ENCODE peak calls at places on chromosomes 5 and 9, in ten cellular contexts. One of them, this sample, is unnamed.

GRCh38 chr9:134575103-134575816 is 66.3 kb upstream of the COL5A1 start:
- DNase-seq in brain microvascular endothelial cell: no peak
- DNase-seq in epithelial cell of esophagus: no peak
- DNase-seq in right cardiac atrium: no peak
- DNase-seq in thoracic aorta: no peak
- DNase-seq in CD4-positive, alpha-beta memory T cell: no peak
- DNase-seq in IMR-90: no peak
- DNase-seq in CD8-positive, alpha-beta T cell: peak
- DNase-seq in tibial artery: no peak
- DNase-seq in hepatocyte: no peak
- DNase-seq in this sample: peak

GRCh38 chr5:40681351-40682311 is 1.9 kb downstream of the PTGER4 start:
- DNase-seq in brain microvascular endothelial cell: peak
- DNase-seq in epithelial cell of esophagus: peak
- DNase-seq in right cardiac atrium: peak
- DNase-seq in thoracic aorta: no peak
- DNase-seq in CD4-positive, alpha-beta memory T cell: peak
- DNase-seq in IMR-90: no peak
- DNase-seq in CD8-positive, alpha-beta T cell: peak
- DNase-seq in tibial artery: peak
- DNase-seq in hepatocyte: peak
- DNase-seq in this sample: no peak

GRCh38 chr9:117097761-117098160 is 317.1 kb downstream of the ASTN2 start:
- DNase-seq in brain microvascular endothelial cell: no peak
- DNase-seq in epithelial cell of esophagus: peak
- DNase-seq in right cardiac atrium: no peak
- DNase-seq in thoracic aorta: no peak
- DNase-seq in CD4-positive, alpha-beta memory T cell: no peak
- DNase-seq in IMR-90: no peak
- DNase-seq in CD8-positive, alpha-beta T cell: no peak
- DNase-seq in tibial artery: no peak
- DNase-seq in hepatocyte: no peak
- DNase-seq in this sample: no peak

GRCh38 chr9:77839459-77840140 is 191.5 kb upstream of the GNA14 start:
- DNase-seq in brain microvascular endothelial cell: peak
- DNase-seq in epithelial cell of esophagus: peak
- DNase-seq in right cardiac atrium: no peak
- DNase-seq in thoracic aorta: no peak
- DNase-seq in CD4-positive, alpha-beta memory T cell: no peak
- DNase-seq in IMR-90: peak
- DNase-seq in CD8-positive, alpha-beta T cell: no peak
- DNase-seq in tibial artery: no peak
- DNase-seq in hepatocyte: peak
- DNase-seq in this sample: no peak

GRCh38 chr9:16335788-16336580 is 534.5 kb downstream of the BNC2 start:
- DNase-seq in brain microvascular endothelial cell: peak
- DNase-seq in epithelial cell of esophagus: peak
- DNase-seq in right cardiac atrium: peak
- DNase-seq in thoracic aorta: peak
- DNase-seq in CD4-positive, alpha-beta memory T cell: no peak
- DNase-seq in IMR-90: peak
- DNase-seq in CD8-positive, alpha-beta T cell: no peak
- DNase-seq in tibial artery: peak
- DNase-seq in hepatocyte: peak
- DNase-seq in this sample: peak

GRCh38 chr5:98656106-98656795 is 117.2 kb upstream of the RGMB start:
- DNase-seq in brain microvascular endothelial cell: peak
- DNase-seq in epithelial cell of esophagus: no peak
- DNase-seq in right cardiac atrium: no peak
- DNase-seq in thoracic aorta: no peak
- DNase-seq in CD4-positive, alpha-beta memory T cell: no peak
- DNase-seq in IMR-90: peak
- DNase-seq in CD8-positive, alpha-beta T cell: no peak
- DNase-seq in tibial artery: no peak
- DNase-seq in hepatocyte: no peak
- DNase-seq in this sample: no peak

GRCh38 chr5:181205735-181206401 is 872 bp upstream of the TRIM7 start:
- DNase-seq in brain microvascular endothelial cell: no peak
- DNase-seq in epithelial cell of esophagus: peak
- DNase-seq in right cardiac atrium: peak
- DNase-seq in thoracic aorta: no peak
- DNase-seq in CD4-positive, alpha-beta memory T cell: no peak
- DNase-seq in IMR-90: peak
- DNase-seq in CD8-positive, alpha-beta T cell: no peak
- DNase-seq in tibial artery: no peak
- DNase-seq in hepatocyte: peak
- DNase-seq in this sample: no peak

GRCh38 chr5:13567819-13568218 is 376.7 kb downstream of the DNAH5 start:
- DNase-seq in brain microvascular endothelial cell: peak
- DNase-seq in epithelial cell of esophagus: peak
- DNase-seq in right cardiac atrium: no peak
- DNase-seq in thoracic aorta: no peak
- DNase-seq in CD4-positive, alpha-beta memory T cell: no peak
- DNase-seq in IMR-90: peak
- DNase-seq in CD8-positive, alpha-beta T cell: no peak
- DNase-seq in tibial artery: no peak
- DNase-seq in hepatocyte: no peak
- DNase-seq in this sample: no peak

GRCh38 chr5:148458036-148458888 is 74.5 kb downstream of the FBXO38 start:
- DNase-seq in brain microvascular endothelial cell: no peak
- DNase-seq in epithelial cell of esophagus: no peak
- DNase-seq in right cardiac atrium: peak
- DNase-seq in thoracic aorta: no peak
- DNase-seq in CD4-positive, alpha-beta memory T cell: no peak
- DNase-seq in IMR-90: no peak
- DNase-seq in CD8-positive, alpha-beta T cell: no peak
- DNase-seq in tibial artery: no peak
- DNase-seq in hepatocyte: no peak
- DNase-seq in this sample: no peak

GRCh38 chr9:90767523-90768100 is 34.0 kb upstream of the SYK start:
- DNase-seq in brain microvascular endothelial cell: no peak
- DNase-seq in epithelial cell of esophagus: no peak
- DNase-seq in right cardiac atrium: no peak
- DNase-seq in thoracic aorta: no peak
- DNase-seq in CD4-positive, alpha-beta memory T cell: no peak
- DNase-seq in IMR-90: no peak
- DNase-seq in CD8-positive, alpha-beta T cell: no peak
- DNase-seq in tibial artery: no peak
- DNase-seq in hepatocyte: no peak
- DNase-seq in this sample: no peak
- H3K4me3 ChIP-seq in brain microvascular endothelial cell: no peak
- H3K4me3 ChIP-seq in epithelial cell of esophagus: no peak
- H3K4me3 ChIP-seq in right cardiac atrium: no peak
- H3K4me3 ChIP-seq in thoracic aorta: no peak
- H3K4me3 ChIP-seq in CD4-positive, alpha-beta memory T cell: no peak
- H3K4me3 ChIP-seq in IMR-90: no peak
- H3K4me3 ChIP-seq in CD8-positive, alpha-beta T cell: no peak
- H3K4me3 ChIP-seq in tibial artery: no peak
- H3K4me3 ChIP-seq in hepatocyte: no peak
- H3K4me3 ChIP-seq in this sample: no peak

DNA sequence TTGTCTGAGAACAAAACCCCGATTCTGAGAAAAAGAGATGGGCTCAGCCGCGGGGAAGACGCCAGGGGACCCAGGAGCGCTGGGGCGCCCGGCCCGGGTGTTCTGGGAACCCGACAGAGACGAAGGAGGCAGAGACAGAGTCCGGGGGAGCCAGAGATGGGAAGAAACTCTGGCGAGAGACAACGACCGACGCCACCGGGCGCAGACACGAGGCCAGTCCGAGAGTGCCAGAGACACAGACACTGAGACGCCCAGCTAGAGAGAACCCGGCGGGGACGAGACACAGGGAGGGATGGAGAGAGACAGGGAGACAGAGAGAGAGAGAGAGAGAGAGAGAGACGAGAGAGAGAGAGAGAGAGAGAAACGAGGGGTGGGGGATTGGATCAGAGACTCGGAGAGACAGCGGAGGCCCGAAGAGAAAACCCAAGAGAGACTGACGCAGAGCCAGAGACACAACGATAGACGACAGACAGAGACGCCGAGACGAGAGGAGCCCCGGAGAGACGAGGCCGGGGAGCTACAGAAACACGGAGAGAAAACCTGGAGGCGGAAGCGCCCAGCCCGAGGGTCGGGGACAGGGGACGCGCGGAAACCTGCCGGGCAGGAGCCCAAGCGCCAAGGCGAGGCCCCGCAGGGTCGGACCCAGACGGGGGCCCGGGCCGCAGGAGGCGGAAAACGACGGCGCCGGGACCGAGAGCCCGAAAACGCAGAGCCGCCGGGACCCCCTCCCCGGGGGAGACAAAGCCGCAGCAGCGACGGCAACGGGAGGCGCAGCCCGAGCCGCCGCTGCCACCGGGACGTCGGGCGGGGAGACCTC is 3.3 kb downstream of the NR5A1 start:
- DNase-seq in brain microvascular endothelial cell: no peak
- DNase-seq in epithelial cell of esophagus: no peak
- DNase-seq in right cardiac atrium: peak
- DNase-seq in thoracic aorta: no peak
- DNase-seq in CD4-positive, alpha-beta memory T cell: no peak
- DNase-seq in IMR-90: no peak
- DNase-seq in CD8-positive, alpha-beta T cell: no peak
- DNase-seq in tibial artery: no peak
- DNase-seq in hepatocyte: no peak
- DNase-seq in this sample: no peak
- H3K4me3 ChIP-seq in brain microvascular endothelial cell: no peak
- H3K4me3 ChIP-seq in epithelial cell of esophagus: no peak
- H3K4me3 ChIP-seq in right cardiac atrium: peak
- H3K4me3 ChIP-seq in thoracic aorta: peak
- H3K4me3 ChIP-seq in CD4-positive, alpha-beta memory T cell: no peak
- H3K4me3 ChIP-seq in IMR-90: no peak
- H3K4me3 ChIP-seq in CD8-positive, alpha-beta T cell: peak
- H3K4me3 ChIP-seq in tibial artery: no peak
- H3K4me3 ChIP-seq in hepatocyte: no peak
- H3K4me3 ChIP-seq in this sample: no peak

DNA sequence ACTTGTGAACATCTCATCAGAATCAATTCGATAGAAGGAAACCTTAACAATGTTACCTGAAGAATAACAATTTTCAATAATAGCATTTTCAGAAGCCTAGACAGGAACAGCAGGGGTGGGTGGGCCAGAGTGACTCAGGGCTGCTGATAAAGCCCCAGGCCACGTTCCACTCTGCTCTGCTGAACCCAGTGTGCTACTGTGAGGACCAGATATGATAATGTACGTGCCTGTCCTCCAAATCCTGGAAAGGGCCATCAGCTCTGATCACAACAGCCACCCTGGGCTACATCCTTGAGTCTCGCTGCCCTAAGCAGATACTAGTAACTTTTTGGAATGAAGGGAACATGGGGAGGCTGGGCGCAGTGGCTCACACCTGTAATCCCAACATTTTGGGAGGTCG is 91.3 kb downstream of the PRRT1B start:
- DNase-seq in brain microvascular endothelial cell: no peak
- DNase-seq in epithelial cell of esophagus: no peak
- DNase-seq in right cardiac atrium: peak
- DNase-seq in thoracic aorta: no peak
- DNase-seq in CD4-positive, alpha-beta memory T cell: no peak
- DNase-seq in IMR-90: no peak
- DNase-seq in CD8-positive, alpha-beta T cell: no peak
- DNase-seq in tibial artery: no peak
- DNase-seq in hepatocyte: no peak
- DNase-seq in this sample: no peak
- H3K4me3 ChIP-seq in brain microvascular endothelial cell: no peak
- H3K4me3 ChIP-seq in epithelial cell of esophagus: no peak
- H3K4me3 ChIP-seq in right cardiac atrium: no peak
- H3K4me3 ChIP-seq in thoracic aorta: no peak
- H3K4me3 ChIP-seq in CD4-positive, alpha-beta memory T cell: no peak
- H3K4me3 ChIP-seq in IMR-90: no peak
- H3K4me3 ChIP-seq in CD8-positive, alpha-beta T cell: no peak
- H3K4me3 ChIP-seq in tibial artery: no peak
- H3K4me3 ChIP-seq in hepatocyte: no peak
- H3K4me3 ChIP-seq in this sample: no peak

DNA sequence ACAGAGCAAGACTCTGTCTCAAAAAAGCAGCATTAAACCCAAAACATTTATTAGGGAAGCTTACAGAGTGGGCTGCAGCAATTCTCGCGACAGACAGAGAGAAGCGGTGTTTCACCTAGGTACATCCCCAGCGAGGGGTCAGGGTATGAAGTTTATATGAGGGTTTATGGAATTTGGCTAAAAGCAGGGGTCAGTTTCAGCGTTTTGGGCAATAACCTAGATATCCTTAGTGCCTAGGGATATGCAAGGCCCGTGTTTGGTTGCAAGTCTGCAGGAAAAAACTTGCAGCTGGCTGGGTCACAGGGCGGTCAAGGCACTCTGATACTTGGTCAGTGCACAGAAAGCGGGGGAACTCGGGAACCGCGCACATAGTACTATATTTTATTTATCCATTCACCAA is 649 bp upstream of the GLE1 start:
- DNase-seq in brain microvascular endothelial cell: peak
- DNase-seq in epithelial cell of esophagus: peak
- DNase-seq in right cardiac atrium: no peak
- DNase-seq in thoracic aorta: no peak
- DNase-seq in CD4-positive, alpha-beta memory T cell: no peak
- DNase-seq in IMR-90: no peak
- DNase-seq in CD8-positive, alpha-beta T cell: no peak
- DNase-seq in tibial artery: no peak
- DNase-seq in hepatocyte: no peak
- DNase-seq in this sample: no peak
- H3K4me3 ChIP-seq in brain microvascular endothelial cell: peak
- H3K4me3 ChIP-seq in epithelial cell of esophagus: peak
- H3K4me3 ChIP-seq in right cardiac atrium: peak
- H3K4me3 ChIP-seq in thoracic aorta: peak
- H3K4me3 ChIP-seq in CD4-positive, alpha-beta memory T cell: peak
- H3K4me3 ChIP-seq in IMR-90: peak
- H3K4me3 ChIP-seq in CD8-positive, alpha-beta T cell: peak
- H3K4me3 ChIP-seq in tibial artery: peak
- H3K4me3 ChIP-seq in hepatocyte: peak
- H3K4me3 ChIP-seq in this sample: peak

DNA sequence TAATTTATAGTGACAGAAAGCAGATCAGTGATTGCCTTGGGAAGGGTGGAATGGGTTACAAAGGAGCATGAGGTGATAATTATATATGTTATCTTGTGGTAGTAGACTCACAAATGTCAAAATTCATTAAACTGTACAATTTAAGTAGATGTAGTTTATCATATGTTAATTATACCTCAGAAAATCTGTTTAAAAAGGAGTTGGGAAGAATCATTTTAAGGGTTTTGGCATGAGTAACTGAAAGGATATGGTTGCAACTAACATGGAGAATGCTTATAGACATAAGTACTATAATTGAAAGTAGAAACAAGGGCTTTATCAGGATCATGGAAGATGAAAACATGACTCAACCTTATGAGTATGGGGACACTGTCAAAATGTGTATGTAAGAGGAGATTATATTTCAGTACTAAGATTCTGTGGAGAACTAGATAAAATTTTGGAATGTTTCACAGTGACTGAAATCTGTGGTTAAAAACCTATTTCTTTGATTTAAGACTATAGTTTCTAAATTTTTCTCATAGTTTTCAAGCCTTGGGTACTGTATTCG is 73.2 kb downstream of the FCHO2 start:
- DNase-seq in brain microvascular endothelial cell: peak
- DNase-seq in epithelial cell of esophagus: no peak
- DNase-seq in right cardiac atrium: no peak
- DNase-seq in thoracic aorta: no peak
- DNase-seq in CD4-positive, alpha-beta memory T cell: no peak
- DNase-seq in IMR-90: peak
- DNase-seq in CD8-positive, alpha-beta T cell: no peak
- DNase-seq in tibial artery: no peak
- DNase-seq in hepatocyte: no peak
- DNase-seq in this sample: no peak
- H3K4me3 ChIP-seq in brain microvascular endothelial cell: no peak
- H3K4me3 ChIP-seq in epithelial cell of esophagus: no peak
- H3K4me3 ChIP-seq in right cardiac atrium: no peak
- H3K4me3 ChIP-seq in thoracic aorta: no peak
- H3K4me3 ChIP-seq in CD4-positive, alpha-beta memory T cell: no peak
- H3K4me3 ChIP-seq in IMR-90: no peak
- H3K4me3 ChIP-seq in CD8-positive, alpha-beta T cell: no peak
- H3K4me3 ChIP-seq in tibial artery: no peak
- H3K4me3 ChIP-seq in hepatocyte: no peak
- H3K4me3 ChIP-seq in this sample: no peak